ENCODE peak calls at places on chromosomes 7 and 10, in six cellular contexts. Y is IMR-90, G is mesendoderm, M is GM23248, I is HepG2, R is astrocyte. T is an unnamed sample.

GRCh38 chr10:70115948-70116682 is 16.5 kb downstream of the AIFM2 start:
- DNase-seq in Y (peak), G (peak), M (peak), I (peak), R (no peak), T (peak)

GRCh38 chr10:60123668-60124067 is 217.3 kb upstream of the CCDC6 start:
- DNase-seq in Y (peak), G (no peak), M (peak), I (no peak), R (peak), T (no peak)

GRCh38 chr10:30639946-30640786 is 10.6 kb upstream of the LYZL2 start:
- DNase-seq in Y (peak), G (peak), M (peak), I (peak), R (peak), T (peak)

GRCh38 chr10:13769926-13770325 is 183.2 kb downstream of the PRPF18 start:
- DNase-seq in Y (peak), G (no peak), M (peak), I (no peak), R (peak), T (peak)

GRCh38 chr10:70480254-70480861 is 1.8 kb downstream of the PALD1 start:
- DNase-seq in Y (no peak), G (no peak), M (no peak), I (no peak), R (no peak), T (no peak)

GRCh38 chr10:113301342-113301984 is 251.4 kb upstream of the HABP2 start:
- DNase-seq in Y (no peak), G (peak), M (no peak), I (peak), R (no peak), T (no peak)

GRCh38 chr10:123634221-123634620 is 31.9 kb upstream of the GPR26 start:
- DNase-seq in Y (no peak), G (no peak), M (no peak), I (no peak), R (no peak), T (no peak)

GRCh38 chr7:90955641-90956207 is 308.5 kb upstream of the FZD1 start:
- DNase-seq in Y (no peak), G (no peak), M (no peak), I (no peak), R (no peak), T (no peak)

GRCh38 chr7:129990403-129991192 is 37.8 kb upstream of the UBE2H start:
- DNase-seq in Y (peak), G (no peak), M (peak), I (peak), R (peak), T (no peak)

GRCh38 chr10:16519250-16519907 is 2.3 kb downstream of the C1QL3 start:
- DNase-seq in Y (no peak), G (peak), M (no peak), I (no peak), R (no peak), T (no peak)

GRCh38 chr7:12016439-12016838 is 184.4 kb upstream of the THSD7A start:
- DNase-seq in Y (no peak), G (no peak), M (no peak), I (no peak), R (no peak), T (no peak)

GRCh38 chr10:21449288-21449966 is 76.1 kb downstream of the SKIDA1 start:
- DNase-seq in Y (no peak), G (peak), M (no peak), I (no peak), R (peak), T (no peak)

GRCh38 chr7:94973844-94974243 is 66.5 kb downstream of the PPP1R9A start:
- DNase-seq in Y (no peak), G (no peak), M (no peak), I (no peak), R (no peak), T (no peak)

GRCh38 chr7:46146454-46147255 is 225.6 kb upstream of the IGFBP3 start:
- DNase-seq in Y (peak), G (no peak), M (peak), I (no peak), R (peak), T (peak)

GRCh38 chr10:8278099-8278498 is 223.6 kb downstream of the GATA3 start:
- DNase-seq in Y (no peak), G (no peak), M (no peak), I (no peak), R (no peak), T (peak)

GRCh38 chr7:45278763-45279420 is 121.3 kb downstream of the RAMP3 start:
- DNase-seq in Y (no peak), G (no peak), M (no peak), I (no peak), R (no peak), T (no peak)

GRCh38 chr7:15972767-15973362 is 286.4 kb upstream of the MEOX2 start:
- DNase-seq in Y (peak), G (no peak), M (peak), I (no peak), R (peak), T (no peak)

GRCh38 chr10:75932921-75933320 is 501.5 kb downstream of the LRMDA start:
- DNase-seq in Y (no peak), G (no peak), M (no peak), I (no peak), R (no peak), T (no peak)

GRCh38 chr10:104707602-104708160 is 66.6 kb downstream of the SORCS3 start:
- DNase-seq in Y (no peak), G (no peak), M (no peak), I (no peak), R (no peak), T (no peak)

GRCh38 chr7:149865437-149865836 is 8.3 kb upstream of the ATP6V0E2 start:
- DNase-seq in Y (peak), G (no peak), M (no peak), I (no peak), R (no peak), T (no peak)

GRCh38 chr10:44978570-44979280 is at the start of gene DEPP1:
- DNase-seq in Y (peak), G (peak), M (peak), I (peak), R (peak), T (peak)

GRCh38 chr10:5446390-5446926 is 34.1 kb downstream of the NET1 start:
- DNase-seq in Y (peak), G (peak), M (peak), I (peak), R (peak), T (peak)

GRCh38 chr10:8628351-8628750 is 573.9 kb downstream of the GATA3 start:
- DNase-seq in Y (no peak), G (peak), M (no peak), I (no peak), R (no peak), T (peak)

GRCh38 chr10:123381271-123381670 is 227.1 kb downstream of the BUB3 start:
- DNase-seq in Y (no peak), G (no peak), M (peak), I (peak), R (peak), T (no peak)

GRCh38 chr10:1162481-1163203 is 106.5 kb downstream of the WDR37 start:
- DNase-seq in Y (no peak), G (no peak), M (no peak), I (no peak), R (no peak), T (no peak)

GRCh38 chr7:41792099-41792498 is 89.2 kb upstream of the INHBA start:
- DNase-seq in Y (peak), G (no peak), M (peak), I (no peak), R (no peak), T (peak)

GRCh38 chr10:101569465-101569837 is 18.6 kb downstream of the POLL start:
- DNase-seq in Y (no peak), G (peak), M (peak), I (no peak), R (no peak), T (no peak)

GRCh38 chr7:33750177-33750576 is 155.2 kb upstream of the BMPER start:
- DNase-seq in Y (peak), G (no peak), M (peak), I (no peak), R (peak), T (peak)

GRCh38 chr7:73329861-73330581 is 2.1 kb downstream of the FKBP6 start:
- DNase-seq in Y (peak), G (no peak), M (peak), I (no peak), R (no peak), T (no peak)

GRCh38 chr7:99778880-99779279 is 5.1 kb downstream of the CYP3A4 start:
- DNase-seq in Y (no peak), G (no peak), M (no peak), I (no peak), R (no peak), T (no peak)

GRCh38 chr7:150992833-150993302 is 2.1 kb downstream of the NOS3 start:
- DNase-seq in Y (no peak), G (peak), M (peak), I (peak), R (no peak), T (no peak)

GRCh38 chr10:58209669-58210068 is 58.0 kb downstream of the IPMK start:
- DNase-seq in Y (peak), G (no peak), M (no peak), I (no peak), R (no peak), T (no peak)

GRCh38 chr7:3955026-3955425 is 654.0 kb downstream of the SDK1 start:
- DNase-seq in Y (no peak), G (no peak), M (no peak), I (no peak), R (no peak), T (no peak)

GRCh38 chr7:116322541-116322940 is 112.2 kb downstream of the TES start:
- DNase-seq in Y (peak), G (no peak), M (no peak), I (no peak), R (peak), T (peak)

DNA sequence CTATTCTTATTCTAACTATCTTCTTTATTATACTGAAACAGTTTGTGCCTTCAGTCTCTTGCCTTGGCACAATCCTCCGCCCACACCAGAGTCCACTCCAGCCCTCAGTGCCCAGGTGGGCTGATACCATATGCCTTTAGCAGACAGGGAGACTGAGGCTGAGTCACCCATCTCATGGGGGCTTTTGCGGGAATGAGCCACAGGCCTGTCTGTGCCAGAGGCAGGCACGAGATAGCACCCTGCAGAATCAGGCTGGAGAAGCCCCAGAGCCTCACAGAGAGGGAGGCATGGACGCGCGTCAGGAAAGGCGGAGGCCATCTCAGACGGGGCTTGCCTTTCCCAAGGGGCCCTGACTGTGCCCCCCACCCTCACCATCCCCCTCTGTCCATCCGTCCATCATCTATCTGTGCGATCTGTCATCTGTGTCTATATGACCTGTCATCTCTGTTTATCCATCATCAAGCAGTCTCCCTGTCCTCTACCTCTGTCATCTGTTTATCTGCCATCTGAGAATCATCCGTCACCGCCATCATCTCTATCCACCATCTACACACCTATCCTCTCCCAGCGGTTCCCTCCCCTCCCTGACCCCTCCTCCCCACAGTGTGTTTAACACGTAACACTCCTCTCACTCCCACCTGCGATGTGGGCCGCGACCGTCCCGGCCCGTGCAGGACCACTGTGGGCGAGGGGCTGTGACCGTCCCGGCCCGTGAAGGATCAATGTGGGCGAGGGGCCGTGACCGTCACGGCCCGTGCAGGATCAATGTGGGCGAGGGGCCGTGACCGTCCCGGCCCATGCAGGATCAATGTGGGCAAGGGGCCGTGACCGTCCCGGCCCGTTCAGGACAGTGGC is 7.3 kb upstream of the ADAP1 start:
- DNase-seq in Y (no peak), G (no peak), M (no peak), I (no peak), R (no peak), T (no peak)
- H3K9ac ChIP-seq in Y (no peak), G (no peak), M (no peak), I (no peak), R (no peak), T (no peak)

DNA sequence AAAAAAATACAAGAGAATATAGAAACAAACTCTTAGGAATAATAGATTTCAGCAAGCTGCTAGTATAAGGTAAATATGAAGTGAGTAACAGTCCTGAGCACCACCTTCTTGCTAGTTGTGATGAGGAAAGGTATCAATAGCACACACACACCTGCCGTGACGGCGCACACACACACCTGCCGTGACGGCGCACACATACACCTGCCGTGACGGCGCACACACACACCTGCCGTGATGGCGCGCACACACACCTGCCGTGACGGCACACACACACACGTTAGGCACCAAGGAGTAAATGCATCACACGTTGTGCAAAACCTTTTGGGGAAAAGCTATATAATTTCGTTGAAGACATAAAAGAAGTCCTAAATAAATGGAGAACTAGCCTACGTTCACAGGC is 4.7 kb upstream of the JAKMIP3 start:
- DNase-seq in Y (no peak), G (no peak), M (no peak), I (no peak), R (no peak), T (no peak)
- H3K9ac ChIP-seq in Y (no peak), G (no peak), M (no peak), I (no peak), R (no peak), T (no peak)

DNA sequence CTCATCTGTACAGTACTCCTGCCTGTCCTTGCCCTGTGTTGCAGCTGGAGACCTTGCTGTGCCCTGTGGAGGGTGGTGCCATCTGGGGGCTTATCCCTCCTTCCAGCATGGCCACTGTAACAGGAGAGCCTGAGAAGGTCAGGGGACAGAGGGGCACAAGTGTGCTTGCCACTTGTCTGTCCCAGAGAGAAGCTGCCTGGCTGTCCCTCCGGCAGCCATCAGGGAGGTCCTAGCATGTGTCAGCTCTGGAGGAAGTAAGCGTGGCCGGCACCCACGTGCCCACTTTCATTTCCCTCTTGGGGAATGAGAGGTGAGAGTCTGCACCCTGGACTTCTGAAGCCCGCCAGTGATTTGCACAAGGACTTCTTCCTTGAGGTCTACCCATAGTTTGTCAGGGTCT is 97.0 kb upstream of the PPIF start:
- DNase-seq in Y (no peak), G (no peak), M (no peak), I (no peak), R (no peak), T (no peak)
- H3K9ac ChIP-seq in Y (no peak), G (no peak), M (no peak), I (no peak), R (no peak), T (no peak)

DNA sequence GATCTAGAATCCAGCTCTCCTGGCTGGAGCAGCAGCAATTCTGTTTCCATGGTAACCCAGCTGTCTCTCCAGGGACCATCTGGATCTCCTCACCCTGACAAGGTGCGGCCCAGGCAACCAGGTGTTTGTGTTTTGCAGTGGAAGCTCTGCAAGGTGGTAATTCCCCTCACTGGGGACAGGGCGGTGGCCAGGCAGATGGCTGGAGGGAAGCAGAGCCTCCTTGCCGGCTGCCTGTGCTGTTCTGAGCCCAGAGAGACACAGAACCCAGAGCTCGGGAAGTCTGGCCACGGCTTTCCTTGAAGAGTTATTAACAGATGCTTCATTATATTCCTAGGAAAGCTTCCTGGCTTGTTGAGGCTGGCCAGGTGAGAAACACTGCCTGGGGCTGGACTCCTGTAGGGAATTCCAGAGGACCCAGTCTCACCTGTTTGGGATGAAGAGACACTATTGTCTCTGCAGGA is 118.2 kb upstream of the PPIF start:
- DNase-seq in Y (no peak), G (peak), M (no peak), I (no peak), R (no peak), T (peak)
- H3K9ac ChIP-seq in Y (no peak), G (no peak), M (no peak), I (no peak), R (no peak), T (no peak)

T was measured in trophoblast cell.